ENCODE peak calls at places on chromosomes 16 and 17, in ten cellular contexts. F is smooth muscle cell of the brain vasculature; B is stimulated activated CD8-positive, alpha-beta memory T cell treated with anti-CD3 and anti-CD28 coated beads, Interleukin-2, amount 100 ng/mL, for 48 hours; K is AG04450; V is head of caudate nucleus; O is activated effector memory CD4-positive, alpha-beta T cell treated with anti-CD3 and anti-CD28 coated beads, Interleukin-2, amount 50 U/mL, for 16 hours; Q is mucosa of descending colon; D is HEK293T; R is naive thymus-derived CD8-positive, alpha-beta T cell; T is GM10248. E is an unnamed sample.
A peak's percentile ranks its signal among the peaks of the same experiment; 100 is the strongest.

GRCh38 chr16:66167564-66168291 is 198.8 kb upstream of the CDH5 start:
- DNase-seq in O (no peak), Q (no peak), F (no peak), R (no peak), K (no peak), D (no peak), V (no peak), B (no peak), T (no peak), E (peak; percentile 46)

GRCh38 chr17:58415371-58416055 is 1.8 kb downstream of the RNF43 start:
- DNase-seq in K (no peak), V (no peak), O (no peak), T (no peak), D (no peak), R (no peak), B (no peak), F (no peak), Q (peak; percentile 60), E (no peak)

GRCh38 chr16:75566040-75566888 is at the start of gene GABARAPL2:
- DNase-seq in K (no peak), F (peak; percentile 37), T (peak; percentile 91), Q (peak; percentile 92), V (peak; percentile 92), D (peak; percentile 92), B (peak; percentile 87), R (peak; percentile 84), O (peak; percentile 97), E (peak; percentile 83)

GRCh38 chr17:15233022-15233805 is 31.9 kb downstream of the PMP22 start:
- DNase-seq in Q (no peak), O (no peak), B (no peak), V (no peak), F (no peak), D (peak; percentile 27), R (no peak), T (no peak), K (no peak), E (no peak)

GRCh38 chr16:21302454-21302853 is 24.4 kb upstream of the CRYM start:
- DNase-seq in D (no peak), T (no peak), O (no peak), K (no peak), R (no peak), B (no peak), Q (no peak), V (no peak), F (no peak), E (no peak)

GRCh38 chr17:29836643-29837042 is 93.4 kb downstream of the SSH2 start:
- DNase-seq in V (no peak), Q (no peak), T (no peak), B (no peak), O (no peak), R (no peak), D (no peak), K (no peak), F (no peak), E (no peak)

GRCh38 chr16:84759061-84759460 is 59.3 kb downstream of the USP10 start:
- DNase-seq in B (no peak), D (no peak), F (no peak), T (no peak), Q (no peak), K (no peak), R (peak; percentile 64), V (no peak), O (peak; percentile 69), E (no peak)

GRCh38 chr17:57539528-57540301 is 205.4 kb downstream of the CCDC182 start:
- DNase-seq in Q (no peak), B (no peak), D (no peak), F (no peak), T (no peak), V (no peak), K (no peak), R (no peak), O (no peak), E (no peak)

GRCh38 chr16:2451851-2452320 is 8.0 kb upstream of the TEDC2 start:
- DNase-seq in Q (no peak), O (no peak), R (no peak), B (no peak), F (no peak), D (no peak), K (no peak), T (no peak), V (no peak), E (no peak)

GRCh38 chr17:32870969-32871368 is 6.0 kb downstream of the MYO1D start:
- DNase-seq in R (no peak), B (no peak), D (no peak), Q (no peak), F (no peak), K (no peak), V (no peak), O (no peak), T (no peak), E (no peak)

GRCh38 chr17:72606656-72607055 is 485.8 kb downstream of the SLC39A11 start:
- DNase-seq in R (no peak), D (no peak), O (no peak), T (no peak), F (no peak), B (no peak), K (no peak), V (no peak), Q (no peak), E (no peak)

GRCh38 chr16:15976225-15976812 is 26.9 kb downstream of the ABCC1 start:
- DNase-seq in B (no peak), F (no peak), D (no peak), R (no peak), Q (no peak), T (no peak), V (no peak), O (no peak), K (no peak), E (no peak)

GRCh38 chr16:280005-280421 is 378 bp upstream of the ARHGDIG start:
- DNase-seq in O (no peak), B (no peak), Q (peak; percentile 44), F (no peak), T (no peak), D (no peak), V (no peak), R (no peak), K (no peak), E (no peak)

GRCh38 chr17:76293106-76293505 is 15.0 kb downstream of the QRICH2 start:
- DNase-seq in O (no peak), T (no peak), B (no peak), K (no peak), R (no peak), Q (no peak), V (no peak), D (no peak), F (no peak), E (no peak)

GRCh38 chr17:66949501-66949900 is 15.0 kb upstream of the CACNG4 start:
- DNase-seq in T (no peak), D (no peak), K (no peak), B (no peak), V (peak; percentile 58), Q (no peak), F (no peak), R (no peak), O (no peak), E (no peak)

GRCh38 chr16:30996324-30996999 is 11.5 kb downstream of the HSD3B7 start:
- DNase-seq in V (no peak), K (no peak), R (no peak), Q (no peak), D (no peak), O (no peak), F (no peak), T (no peak), B (no peak), E (no peak)

GRCh38 chr17:77688369-77688768 is 270.1 kb upstream of the TNRC6C start:
- DNase-seq in O (peak; percentile 41), R (no peak), F (no peak), B (no peak), K (no peak), T (no peak), D (no peak), Q (no peak), V (no peak), E (no peak)

GRCh38 chr17:40912506-40913220 is 24.8 kb downstream of the KRT23 start:
- DNase-seq in V (no peak), R (no peak), F (no peak), K (no peak), D (no peak), Q (no peak), T (no peak), O (no peak), B (no peak), E (peak; percentile 46)

GRCh38 chr17:81483862-81484194 is 28.8 kb downstream of the ACTG1 start:
- DNase-seq in D (no peak), F (no peak), V (no peak), R (no peak), B (no peak), O (no peak), T (no peak), K (no peak), Q (no peak), E (no peak)

GRCh38 chr16:30622455-30623032 is 12.4 kb upstream of the ZNF689 start:
- DNase-seq in R (no peak), Q (no peak), T (no peak), O (no peak), B (no peak), F (no peak), D (no peak), V (no peak), K (no peak), E (no peak)

GRCh38 chr17:13428611-13429042 is 173.1 kb downstream of the HS3ST3A1 start:
- DNase-seq in F (no peak), B (no peak), D (no peak), O (no peak), R (no peak), T (no peak), K (no peak), V (no peak), Q (no peak), E (no peak)

GRCh38 chr16:71929048-71929447 is 33.7 kb downstream of the IST1 start:
- DNase-seq in Q (no peak), F (peak; percentile 51), D (no peak), K (peak; percentile 68), B (no peak), R (no peak), T (no peak), O (no peak), V (peak; percentile 31), E (no peak)

GRCh38 chr16:17129971-17130370 is 340.8 kb downstream of the XYLT1 start:
- DNase-seq in V (no peak), F (no peak), O (no peak), K (no peak), Q (no peak), R (no peak), B (no peak), T (no peak), D (no peak), E (no peak)

GRCh38 chr17:43125967-43126910 is 1.1 kb upstream of the BRCA1 start:
- DNase-seq in K (no peak), F (no peak), T (no peak), V (no peak), O (peak; percentile 63), Q (peak; percentile 56), R (no peak), B (no peak), D (no peak), E (no peak)